ENCODE peak calls at places on chromosomes 13 and 19, in eight cellular contexts. P, M, L, Q, B, U, T and G are unnamed samples.

GRCh38 chr13:59680429-59681024 is 483.2 kb downstream of the DIAPH3 start:
- DNase-seq in B (peak; percentile 42), M (no peak), Q (peak; percentile 33), U (peak; percentile 33), L (no peak), T (peak; percentile 39), P (peak; percentile 56), G (peak; percentile 39)

GRCh38 chr13:48853381-48854102 is 122.2 kb upstream of the FNDC3A start:
- DNase-seq in U (peak; percentile 67), T (no peak), B (peak; percentile 71), L (no peak), P (no peak), Q (no peak), M (no peak), G (no peak)

GRCh38 chr13:38166121-38166520 is 183.5 kb upstream of the UFM1 start:
- DNase-seq in M (no peak), U (no peak), L (no peak), B (peak; percentile 50), P (no peak), Q (no peak), T (no peak), G (no peak)

GRCh38 chr13:102847272-102848234 is 1.7 kb downstream of the ERCC5 start:
- DNase-seq in M (peak; percentile 40), L (peak; percentile 17), B (peak; percentile 51), T (peak; percentile 26), P (peak; percentile 59), Q (peak; percentile 34), U (peak; percentile 54), G (peak; percentile 34)

GRCh38 chr19:32407004-32407992 is 1.7 kb downstream of the DPY19L3 start:
- DNase-seq in M (no peak), P (no peak), Q (peak; percentile 10), U (peak; percentile 37), T (peak; percentile 3), L (peak; percentile 36), B (peak; percentile 53), G (no peak)

GRCh38 chr13:43464578-43465264 is 322.1 kb downstream of the ENOX1 start:
- DNase-seq in Q (no peak), M (no peak), P (no peak), B (no peak), U (no peak), L (no peak), T (no peak), G (no peak)

GRCh38 chr19:49631279-49631588 is 8.7 kb downstream of the RRAS start:
- DNase-seq in Q (no peak), T (no peak), P (no peak), B (no peak), U (no peak), M (no peak), L (peak; percentile 79), G (no peak)

GRCh38 chr19:32131037-32131436 is 214.4 kb upstream of the ZNF507 start:
- DNase-seq in T (no peak), U (no peak), Q (no peak), M (no peak), P (no peak), B (no peak), L (no peak), G (no peak)

GRCh38 chr19:39246951-39247669 is 1.5 kb downstream of the IFNL4 start:
- DNase-seq in B (no peak), M (no peak), P (peak; percentile 90), Q (peak; percentile 64), T (no peak), U (no peak), L (no peak), G (no peak)

GRCh38 chr13:87792878-87793277 is 121.7 kb downstream of the SLITRK5 start:
- DNase-seq in Q (peak; percentile 22), B (no peak), M (no peak), T (no peak), U (no peak), L (no peak), P (peak; percentile 59), G (peak; percentile 11)

GRCh38 chr13:110476220-110476617 is 85.3 kb downstream of the RAB20 start:
- DNase-seq in P (no peak), M (no peak), U (no peak), Q (no peak), L (no peak), B (no peak), T (no peak), G (no peak)

GRCh38 chr19:49355890-49356289 is 6.3 kb downstream of the TEAD2 start:
- DNase-seq in M (no peak), T (no peak), L (no peak), B (no peak), Q (no peak), U (no peak), P (no peak), G (no peak)

GRCh38 chr13:60974296-60974695 is 441.4 kb downstream of the PCDH20 start:
- DNase-seq in U (no peak), Q (peak; percentile 1), B (no peak), L (no peak), M (no peak), T (no peak), P (peak; percentile 21), G (no peak)

GRCh38 chr13:99063952-99064351 is 86.1 kb upstream of the DOCK9 start:
- DNase-seq in M (no peak), L (no peak), U (peak; percentile 35), Q (no peak), T (no peak), B (peak; percentile 72), P (no peak), G (no peak)
- H3K4me1 ChIP-seq in M (peaks cover 25% of the 10 kb centered on the region), L (peaks cover 8% of the 10 kb centered on the region), U (peaks cover 18% of the 10 kb centered on the region), Q (no peaks in the 10 kb centered on the region), T (peaks cover 30% of the 10 kb centered on the region), B (peaks cover 4% of the 10 kb centered on the region), P (no peaks in the 10 kb centered on the region), G (peaks cover 14% of the 10 kb centered on the region)

GRCh38 chr19:15249560-15249874 is 17.3 kb upstream of the EPHX3 start:
- DNase-seq in P (no peak), L (no peak), T (no peak), Q (no peak), M (no peak), U (no peak), B (no peak), G (no peak)

GRCh38 chr19:15251010-15251748 is 18.9 kb upstream of the EPHX3 start:
- DNase-seq in L (no peak), Q (no peak), T (no peak), M (no peak), U (peak; percentile 85), P (no peak), B (peak; percentile 63), G (no peak)

GRCh38 chr19:15250635-15250993 is 18.4 kb upstream of the EPHX3 start:
- DNase-seq in U (no peak), T (no peak), M (no peak), Q (no peak), P (no peak), L (no peak), B (no peak), G (no peak)

GRCh38 chr19:15248648-15249559 is 16.7 kb upstream of the EPHX3 start:
- DNase-seq in L (no peak), Q (no peak), U (peak; percentile 91), T (peak; percentile 84), P (no peak), B (peak; percentile 88), M (peak; percentile 69), G (no peak)

GRCh38 chr19:15249912-15250634 is 17.8 kb upstream of the EPHX3 start:
- DNase-seq in B (peak; percentile 81), P (no peak), Q (no peak), U (peak; percentile 95), T (no peak), L (no peak), M (peak; percentile 39), G (no peak)
- H3K4me2 ChIP-seq in B (no peak overlapping the region), P (no peak overlapping the region), Q (no peak overlapping the region), U (peak overlapping the region; percentile 59), T (no peak overlapping the region), L (peak overlapping the region; percentile 41), M (no peak overlapping the region), G (no peak overlapping the region)

DNA sequence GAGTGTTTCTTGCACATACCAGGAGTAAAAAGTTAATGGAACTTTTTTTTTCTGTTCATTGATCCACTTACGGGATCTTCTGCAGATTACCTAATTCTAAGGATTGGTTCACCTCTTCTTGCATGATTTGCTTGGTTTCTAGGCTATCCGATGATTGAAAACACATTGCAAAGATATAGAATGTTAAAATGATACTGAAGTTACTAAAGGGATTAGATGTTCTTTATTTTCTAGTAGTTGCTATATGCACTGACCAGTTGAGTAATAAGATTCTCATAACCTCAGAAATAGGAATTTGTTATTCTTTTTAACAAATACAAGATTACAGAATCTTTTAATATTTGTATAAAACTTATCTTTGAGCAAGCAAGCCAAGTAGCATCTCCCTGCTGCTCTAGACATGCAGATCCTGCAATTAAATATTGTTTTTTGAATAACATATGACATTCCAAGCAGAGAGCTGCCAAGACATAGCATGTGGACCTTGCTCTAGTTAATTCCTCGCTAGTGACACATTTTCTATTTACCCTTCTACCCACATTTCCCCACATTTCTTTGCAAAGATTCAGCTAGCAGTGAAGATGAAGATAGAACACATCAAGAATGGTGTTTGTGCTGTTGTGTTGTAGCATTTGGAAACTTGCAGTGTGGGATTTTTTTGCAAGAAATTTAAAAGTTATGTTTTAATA is 51.7 kb upstream of the RNF113B start:
- DNase-seq in B (peak; percentile 24), Q (no peak), P (no peak), L (no peak), M (no peak), U (peak; percentile 74), T (peak; percentile 38), G (no peak)
- H3K4me1 ChIP-seq in B (peaks cover 12% of the 10 kb centered on the region), Q (no peaks in the 10 kb centered on the region), P (no peaks in the 10 kb centered on the region), L (peaks cover 4% of the 10 kb centered on the region), M (no peaks in the 10 kb centered on the region), U (peaks cover 20% of the 10 kb centered on the region), T (peaks cover 22% of the 10 kb centered on the region), G (no peaks in the 10 kb centered on the region)

GRCh38 chr19:16581145-16581970 is 9.1 kb upstream of the SLC35E1 start:
- DNase-seq in Q (no peak), L (no peak), T (no peak), U (no peak), P (no peak), M (no peak), B (no peak), G (no peak)

GRCh38 chr19:16582486-16583261 is 10.5 kb upstream of the SLC35E1 start:
- DNase-seq in L (peak; percentile 48), T (no peak), B (no peak), P (no peak), Q (no peak), U (no peak), M (no peak), G (no peak)

GRCh38 chr19:16579381-16579780 is 7.2 kb upstream of the SLC35E1 start:
- DNase-seq in B (no peak), P (no peak), T (no peak), U (no peak), Q (no peak), L (no peak), M (no peak), G (no peak)

GRCh38 chr19:16584825-16585801 is 12.9 kb upstream of the SLC35E1 start:
- DNase-seq in M (no peak), Q (no peak), B (no peak), T (no peak), U (no peak), P (peak; percentile 22), L (no peak), G (peak; percentile 41)

GRCh38 chr19:16581971-16582343 is 9.7 kb upstream of the SLC35E1 start:
- DNase-seq in B (no peak), L (no peak), P (no peak), T (no peak), M (no peak), U (peak; percentile 23), Q (no peak), G (no peak)
- H3K4me2 ChIP-seq in B (no peak overlapping the region), L (no peak overlapping the region), P (no peak overlapping the region), T (no peak overlapping the region), M (no peak overlapping the region), U (no peak overlapping the region), Q (no peak overlapping the region), G (no peak overlapping the region)